ENCODE peak calls at places on chromosomes 12 and 14, in ten cellular contexts. V is stomach; B is choroid plexus epithelial cell; T is GOT3; E is NCI-H345; C is OCI-LY7; Z is HS-27A; G is effector CD4-positive, alpha-beta T cell; S is osteoblast; F is AG04449. W is an unnamed sample.

GRCh38 chr12:12384601-12385321 is 27.9 kb downstream of the BORCS5 start:
- DNase-seq in V (no peak), B (peak), T (no peak), E (no peak), C (no peak), Z (no peak), G (no peak), S (no peak), F (no peak), W (no peak)

GRCh38 chr14:101004954-101005353 is 101.4 kb upstream of the RTL1 start:
- DNase-seq in V (no peak), B (peak), T (no peak), E (no peak), C (no peak), Z (no peak), G (no peak), S (peak), F (no peak), W (no peak)

GRCh38 chr14:26730929-26731618 is 133.2 kb upstream of the NOVA1 start:
- DNase-seq in V (no peak), B (peak), T (no peak), E (no peak), C (peak), Z (no peak), G (no peak), S (peak), F (no peak), W (no peak)

GRCh38 chr12:11860026-11860425 is 210.6 kb downstream of the ETV6 start:
- DNase-seq in V (no peak), B (no peak), T (no peak), E (no peak), C (no peak), Z (no peak), G (no peak), S (no peak), F (no peak), W (no peak)

GRCh38 chr12:57740656-57741412 is 2.3 kb upstream of the AGAP2 start:
- DNase-seq in V (no peak), B (no peak), T (no peak), E (no peak), C (peak), Z (no peak), G (peak), S (peak), F (no peak), W (peak)

GRCh38 chr12:24895612-24896011 is 53.3 kb downstream of the BCAT1 start:
- DNase-seq in V (no peak), B (no peak), T (no peak), E (no peak), C (no peak), Z (no peak), G (no peak), S (peak), F (no peak), W (no peak)

GRCh38 chr12:2053675-2054070 is 886 bp downstream of the CACNA1C start:
- DNase-seq in V (no peak), B (no peak), T (no peak), E (no peak), C (no peak), Z (no peak), G (no peak), S (peak), F (no peak), W (no peak)

GRCh38 chr14:52021971-52022600 is 32.7 kb downstream of the RTRAF start:
- DNase-seq in V (no peak), B (no peak), T (no peak), E (no peak), C (no peak), Z (no peak), G (no peak), S (no peak), F (no peak), W (peak)

GRCh38 chr12:77615331-77615730 is 215.4 kb upstream of the NAV3 start:
- DNase-seq in V (no peak), B (peak), T (no peak), E (no peak), C (peak), Z (peak), G (no peak), S (no peak), F (no peak), W (no peak)